ENCODE peak calls at places on chromosomes 6 and 20, in five cellular contexts. W, I, Y, U and J are unnamed samples.

GRCh38 chr6:90294614-90294988 is 2.0 kb downstream of the BACH2 start:
- DNase-seq in W (no peak), I (peak), Y (peak), U (no peak), J (no peak)

GRCh38 chr6:26300828-26301227 is 64.2 kb upstream of the BTN3A2 start:
- DNase-seq in W (no peak), I (no peak), Y (no peak), U (no peak), J (no peak)

GRCh38 chr20:43665466-43666176 is 1.3 kb upstream of the MYBL2 start:
- DNase-seq in W (no peak), I (no peak), Y (no peak), U (no peak), J (no peak)

GRCh38 chr20:50613438-50614169 is 77.7 kb downstream of the RIPOR3 start:
- DNase-seq in W (no peak), I (no peak), Y (no peak), U (no peak), J (no peak)

GRCh38 chr6:88168362-88168761 is 2.2 kb upstream of the CNR1 start:
- DNase-seq in W (no peak), I (peak), Y (no peak), U (no peak), J (no peak)

GRCh38 chr20:24978493-24978892 is 14.1 kb downstream of the APMAP start:
- DNase-seq in W (no peak), I (no peak), Y (no peak), U (peak), J (no peak)

GRCh38 chr20:55538261-55538908 is 466.9 kb downstream of the CBLN4 start:
- DNase-seq in W (no peak), I (no peak), Y (no peak), U (no peak), J (no peak)

GRCh38 chr6:44267252-44267651 is 1.9 kb upstream of the NFKBIE start:
- DNase-seq in W (no peak), I (no peak), Y (no peak), U (no peak), J (no peak)

GRCh38 chr6:116405663-116406329 is 35.0 kb downstream of the DSE start:
- DNase-seq in W (no peak), I (peak), Y (no peak), U (no peak), J (no peak)

GRCh38 chr6:85421963-85422362 is 27.9 kb upstream of the NT5E start:
- DNase-seq in W (no peak), I (no peak), Y (no peak), U (no peak), J (no peak)

GRCh38 chr20:10541668-10542411 is 106.7 kb downstream of the SLX4IP start:
- DNase-seq in W (no peak), I (no peak), Y (no peak), U (no peak), J (no peak)

GRCh38 chr6:10970731-10971130 is 73.4 kb downstream of the ELOVL2 start:
- DNase-seq in W (no peak), I (no peak), Y (no peak), U (no peak), J (no peak)

GRCh38 chr20:21184810-21185209 is 58.9 kb downstream of the KIZ start:
- DNase-seq in W (no peak), I (no peak), Y (no peak), U (no peak), J (no peak)

GRCh38 chr6:116492331-116493067 is 18.9 kb upstream of the CALHM5 start:
- DNase-seq in W (no peak), I (no peak), Y (no peak), U (no peak), J (no peak)

GRCh38 chr6:158188591-158188990 is 20.4 kb downstream of the GTF2H5 start:
- DNase-seq in W (no peak), I (no peak), Y (no peak), U (no peak), J (no peak)

GRCh38 chr6:134508862-134509498 is 191.1 kb upstream of the SGK1 start:
- DNase-seq in W (no peak), I (no peak), Y (no peak), U (no peak), J (no peak)

GRCh38 chr20:48794360-48794759 is 33.4 kb downstream of the PREX1 start:
- DNase-seq in W (no peak), I (no peak), Y (no peak), U (no peak), J (peak)

GRCh38 chr20:23050847-23051627 is 1.6 kb upstream of the THBD start:
- DNase-seq in W (peak), I (no peak), Y (no peak), U (peak), J (peak)

GRCh38 chr6:2594868-2595267 is 155.9 kb downstream of the MYLK4 start:
- DNase-seq in W (no peak), I (no peak), Y (no peak), U (no peak), J (no peak)

GRCh38 chr6:8731874-8732273 is 296.5 kb upstream of the SLC35B3 start:
- DNase-seq in W (no peak), I (no peak), Y (no peak), U (no peak), J (no peak)

GRCh38 chr6:150418825-150419594 is 50.2 kb downstream of the IYD start:
- DNase-seq in W (peak), I (peak), Y (peak), U (peak), J (no peak)

GRCh38 chr6:108635505-108636226 is 74.9 kb downstream of the FOXO3 start:
- DNase-seq in W (no peak), I (peak), Y (peak), U (no peak), J (peak)

DNA sequence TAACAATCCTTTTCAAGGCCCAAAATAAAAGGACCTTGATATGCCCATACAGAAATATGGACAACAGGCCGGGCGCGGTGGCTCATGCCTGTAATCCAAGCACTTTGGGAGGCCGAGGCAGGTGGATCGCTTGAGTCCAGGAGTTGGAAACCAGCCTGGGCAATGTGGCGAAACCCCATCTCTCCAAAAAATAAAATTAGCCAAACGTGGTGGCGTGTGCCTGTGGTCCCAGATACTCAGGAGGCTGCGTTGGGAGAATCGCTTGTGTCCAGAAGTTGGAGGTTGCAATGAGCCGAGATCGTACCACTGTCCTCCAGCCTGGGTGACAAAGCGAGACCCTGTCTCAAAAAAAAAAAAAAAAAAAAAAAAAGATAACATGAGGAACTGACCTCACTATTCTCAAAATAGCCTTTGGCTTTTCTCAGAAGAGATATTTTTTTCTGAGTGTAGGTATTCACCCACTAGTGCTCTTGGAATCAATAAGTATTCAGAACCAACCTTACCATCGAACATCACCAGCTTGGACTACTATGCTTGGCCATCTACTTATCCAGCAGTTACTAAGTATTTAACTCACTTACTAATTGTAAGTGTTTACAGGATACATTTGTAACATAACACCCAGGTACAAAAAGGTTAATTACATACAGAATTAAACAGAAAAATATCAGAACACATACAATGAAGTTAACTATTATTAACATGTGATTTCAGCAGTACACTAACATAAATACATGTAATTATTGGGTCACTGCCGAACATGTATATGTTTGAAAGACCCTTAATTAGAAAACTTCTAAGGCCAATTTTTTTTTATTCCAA is 99.2 kb downstream of the OR2B2 start:
- DNase-seq in W (no peak), I (peak), Y (no peak), U (no peak), J (no peak)
- H3K4me3 ChIP-seq in W (no peak), I (peak), Y (no peak), U (no peak), J (no peak)

GRCh38 chr6:68978411-68978810 is 343.3 kb downstream of the ADGRB3 start:
- DNase-seq in W (no peak), I (no peak), Y (no peak), U (no peak), J (no peak)

GRCh38 chr6:68975064-68975463 is 340.0 kb downstream of the ADGRB3 start:
- DNase-seq in W (no peak), I (no peak), Y (no peak), U (no peak), J (no peak)

GRCh38 chr6:68976260-68976659 is 341.2 kb downstream of the ADGRB3 start:
- DNase-seq in W (no peak), I (no peak), Y (no peak), U (no peak), J (no peak)
- TF ChIP-seq CTCF in W (no peak), I (peak), Y (no peak), U (no peak), J (no peak)

GRCh38 chr6:7146079-7146828 is 38.5 kb downstream of the RREB1 start:
- DNase-seq in W (peak), I (peak), Y (no peak), U (no peak), J (peak)

GRCh38 chr6:7148100-7148822 is 40.5 kb downstream of the RREB1 start:
- DNase-seq in W (no peak), I (no peak), Y (no peak), U (no peak), J (no peak)

GRCh38 chr6:7144810-7145209 is 37.0 kb downstream of the RREB1 start:
- DNase-seq in W (no peak), I (no peak), Y (no peak), U (no peak), J (no peak)

GRCh38 chr6:7145269-7146078 is 37.7 kb downstream of the RREB1 start:
- DNase-seq in W (no peak), I (no peak), Y (no peak), U (no peak), J (no peak)

GRCh38 chr6:7147051-7147671 is 39.4 kb downstream of the RREB1 start:
- DNase-seq in W (no peak), I (no peak), Y (no peak), U (no peak), J (no peak)
- H3K4me3 ChIP-seq in W (no peak), I (peak), Y (no peak), U (no peak), J (no peak)

DNA sequence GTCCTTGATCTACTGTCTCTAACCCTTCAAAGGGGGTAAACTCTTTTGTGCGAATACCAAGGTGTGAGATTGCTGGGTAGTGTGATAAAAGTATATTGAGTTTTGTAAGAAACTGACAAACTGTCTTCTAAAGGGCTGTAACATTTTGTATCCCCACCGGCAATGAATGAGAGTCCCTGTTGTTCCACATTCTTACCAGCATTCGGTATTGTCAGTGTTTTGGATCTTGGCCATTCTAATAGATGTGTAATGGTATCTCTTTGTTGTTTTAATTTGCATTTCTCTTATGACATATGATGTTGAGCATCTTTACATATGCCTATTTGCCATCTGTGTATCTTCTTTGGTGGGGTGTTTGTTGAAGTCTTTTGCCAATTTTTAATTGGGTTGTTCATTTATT is 1090.7 kb downstream of the KIF16B start:
- DNase-seq in W (no peak), I (no peak), Y (no peak), U (no peak), J (no peak)
- TF ChIP-seq CTCF in W (no peak), I (no peak), Y (no peak), U (no peak), J (no peak)

DNA sequence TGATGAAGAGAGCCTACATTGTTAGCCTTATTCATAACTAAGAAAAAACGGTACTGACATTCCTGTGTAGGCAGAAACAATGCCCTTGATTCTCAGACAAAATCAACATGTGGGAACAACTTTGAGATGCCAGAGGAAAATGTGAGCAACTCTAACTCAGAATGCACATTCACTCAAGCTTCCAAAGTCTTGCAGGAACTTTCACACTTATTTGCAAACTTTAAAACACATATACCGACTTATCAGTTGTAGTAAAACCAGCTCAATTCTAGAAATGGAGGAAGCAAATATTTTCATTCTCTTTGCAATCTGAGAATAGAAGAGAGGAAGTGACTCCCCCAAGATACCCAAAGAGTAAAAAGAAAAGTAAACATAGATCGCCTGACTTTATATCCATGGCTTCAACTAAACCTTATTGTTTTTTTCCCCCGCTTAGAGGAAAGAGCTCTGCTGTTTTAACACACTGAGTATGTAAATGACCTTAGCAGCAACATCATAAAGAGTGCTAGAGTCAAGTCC is 117.6 kb downstream of the EPB41L2 start:
- DNase-seq in W (no peak), I (no peak), Y (no peak), U (no peak), J (no peak)
- H3K4me3 ChIP-seq in W (no peak), I (no peak), Y (no peak), U (no peak), J (no peak)

GRCh38 chr20:62550087-62550565 is 74.3 kb upstream of the GATA5 start:
- DNase-seq in W (no peak), I (no peak), Y (no peak), U (peak), J (no peak)

GRCh38 chr20:62548483-62548882 is 72.7 kb upstream of the GATA5 start:
- DNase-seq in W (no peak), I (no peak), Y (no peak), U (no peak), J (no peak)

GRCh38 chr20:62551408-62552323 is 75.9 kb upstream of the GATA5 start:
- DNase-seq in W (no peak), I (no peak), Y (no peak), U (no peak), J (no peak)

GRCh38 chr20:62549029-62549428 is 73.2 kb upstream of the GATA5 start:
- DNase-seq in W (no peak), I (no peak), Y (no peak), U (no peak), J (no peak)

GRCh38 chr20:62549499-62550086 is 73.8 kb upstream of the GATA5 start:
- DNase-seq in W (no peak), I (peak), Y (no peak), U (no peak), J (no peak)
- TF ChIP-seq CTCF in W (no peak), I (peak), Y (no peak), U (peak), J (no peak)

DNA sequence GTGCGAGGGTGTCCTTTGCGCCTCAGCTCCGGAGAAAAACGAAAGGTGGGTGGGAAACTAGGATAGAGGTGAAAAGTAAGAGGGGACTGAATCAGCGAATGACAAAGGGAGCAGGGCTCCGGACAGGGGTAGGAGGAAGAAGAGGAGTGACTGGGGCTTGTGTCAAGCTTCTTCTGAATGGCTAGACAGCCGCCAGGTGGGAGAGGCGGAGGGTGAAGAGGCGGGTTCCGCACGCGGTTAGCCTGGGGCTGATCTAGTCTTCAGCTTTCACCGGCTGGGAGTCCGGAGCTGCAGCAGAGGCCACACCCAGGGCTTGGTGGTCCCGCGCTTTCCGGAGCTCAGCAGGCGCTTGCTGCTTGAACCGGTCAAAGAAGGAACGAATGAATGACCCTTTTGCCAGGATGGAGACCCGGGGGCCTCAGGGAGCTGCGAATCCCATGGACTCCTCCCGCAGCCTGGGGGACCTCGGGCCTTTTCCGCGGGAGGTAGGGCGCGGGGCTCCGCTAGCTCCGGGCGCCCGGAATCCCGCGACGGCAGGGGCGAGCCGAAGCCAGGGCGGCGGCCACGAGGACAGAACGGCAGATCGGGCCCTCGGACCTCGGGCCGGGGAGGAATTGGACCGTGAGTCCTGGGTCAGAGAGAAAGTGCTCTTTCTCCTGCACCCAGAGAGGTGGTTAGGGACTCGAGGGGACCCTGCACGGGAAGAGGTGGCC is at the start of gene C6orf141:
- DNase-seq in W (peak), I (no peak), Y (no peak), U (no peak), J (peak)
- H3K4me3 ChIP-seq in W (peak), I (no peak), Y (peak), U (peak), J (peak)

GRCh38 chr6:106748547-106749207 is 119.3 kb downstream of the QRSL1 start:
- DNase-seq in W (no peak), I (no peak), Y (no peak), U (no peak), J (no peak)
- TF ChIP-seq CTCF in W (no peak), I (peak), Y (no peak), U (no peak), J (no peak)

GRCh38 chr6:43173496-43174262 is 2.6 kb downstream of the SRF start:
- DNase-seq in W (no peak), I (peak), Y (no peak), U (no peak), J (no peak)
- H3K4me3 ChIP-seq in W (peak), I (peak), Y (peak), U (peak), J (peak)

GRCh38 chr20:34627458-34627857 is 49.4 kb downstream of the PIGU start:
- DNase-seq in W (no peak), I (no peak), Y (no peak), U (no peak), J (no peak)
- TF ChIP-seq CTCF in W (no peak), I (no peak), Y (no peak), U (no peak), J (no peak)